ENCODE peak calls at places on chromosome 13, in five cellular contexts. U, X, L, H and V are unnamed samples.

GRCh38 chr13:113393572-113394503 is 29.9 kb upstream of the GRTP1 start:
- DNase-seq in H (peak; percentile 72), L (peak; percentile 93), U (peak; percentile 60), X (peak; percentile 61), V (peak; percentile 95)

GRCh38 chr13:72763411-72763810 is 18.3 kb downstream of the DIS3 start:
- DNase-seq in X (no peak), H (no peak), L (no peak), U (no peak), V (no peak)

GRCh38 chr13:49810464-49810824 is 18.0 kb upstream of the KPNA3 start:
- DNase-seq in U (no peak), H (no peak), X (no peak), L (no peak), V (no peak)

GRCh38 chr13:29847501-29847983 is 2.9 kb downstream of the UBL3 start:
- DNase-seq in L (no peak), U (no peak), X (peak; percentile 67), H (peak; percentile 53), V (no peak)

GRCh38 chr13:62747629-62748028 is 1332.0 kb upstream of the PCDH20 start:
- DNase-seq in X (no peak), H (peak; percentile 27), U (no peak), L (no peak), V (no peak)

GRCh38 chr13:112859817-112860190 is 109.2 kb upstream of the MCF2L start:
- DNase-seq in L (no peak), H (peak; percentile 18), X (no peak), U (no peak), V (no peak)

GRCh38 chr13:85529216-85529590 is 270.0 kb downstream of the SLITRK6 start:
- DNase-seq in H (no peak), L (no peak), U (no peak), X (no peak), V (no peak)

GRCh38 chr13:30132623-30133553 is 174.5 kb downstream of the KATNAL1 start:
- DNase-seq in L (peak; percentile 100), H (peak; percentile 91), U (peak; percentile 97), X (peak; percentile 84), V (peak; percentile 99)

GRCh38 chr13:29799041-29799440 is 51.4 kb downstream of the UBL3 start:
- DNase-seq in L (no peak), H (peak; percentile 1), U (no peak), X (no peak), V (no peak)